ENCODE peak calls at places on chromosome 3, in four cellular contexts. I is HL-60, H is astrocyte, L is mammary epithelial cell. U is an unnamed sample.

GRCh38 chr3:197083486-197083885 is 53.9 kb upstream of the MELTF start:
- DNase-seq in I (no peak), H (peak), L (peak), U (peak)

GRCh38 chr3:4061201-4061600 is 242.0 kb upstream of the SETMAR start:
- DNase-seq in I (peak), H (no peak), L (no peak), U (no peak)

GRCh38 chr3:157279237-157279636 is 119.3 kb upstream of the CCNL1 start:
- DNase-seq in I (no peak), H (no peak), L (no peak), U (no peak)

GRCh38 chr3:150097588-150097890 is 126.8 kb upstream of the PFN2 start:
- DNase-seq in I (no peak), H (peak), L (peak), U (no peak)

GRCh38 chr3:129829640-129830039 is 63.9 kb downstream of the TMCC1 start:
- DNase-seq in I (peak), H (peak), L (peak), U (peak)

GRCh38 chr3:72999971-73000370 is 3.4 kb downstream of the PPP4R2 start:
- DNase-seq in I (no peak), H (no peak), L (no peak), U (no peak)

GRCh38 chr3:55434789-55435188 is 52.3 kb downstream of the WNT5A start:
- DNase-seq in I (peak), H (no peak), L (peak), U (no peak)

GRCh38 chr3:55167586-55168317 is 239.9 kb upstream of the LRTM1 start:
- DNase-seq in I (no peak), H (peak), L (peak), U (peak)

GRCh38 chr3:79604681-79605080 is 163.1 kb downstream of the ROBO1 start:
- DNase-seq in I (no peak), H (peak), L (no peak), U (no peak)

GRCh38 chr3:42300013-42300412 is 34.0 kb upstream of the CCK start:
- DNase-seq in I (peak), H (peak), L (peak), U (peak)

GRCh38 chr3:116815831-116816588 is 106.4 kb downstream of the TUSC7 start:
- DNase-seq in I (no peak), H (peak), L (no peak), U (peak)

GRCh38 chr3:116663161-116663885 is 46.3 kb upstream of the TUSC7 start:
- DNase-seq in I (no peak), H (no peak), L (no peak), U (no peak)

GRCh38 chr3:81753416-81754014 is 7.9 kb downstream of the GBE1 start:
- DNase-seq in I (no peak), H (no peak), L (no peak), U (no peak)

GRCh38 chr3:12175137-12175593 is 16.5 kb upstream of the TIMP4 start:
- DNase-seq in I (no peak), H (peak), L (no peak), U (no peak)

GRCh38 chr3:88896026-88896425 is 211.4 kb upstream of the EPHA3 start:
- DNase-seq in I (no peak), H (no peak), L (peak), U (no peak)

GRCh38 chr3:127088511-127089430 is 104.2 kb upstream of the PRR23E start:
- DNase-seq in I (no peak), H (no peak), L (no peak), U (no peak)

GRCh38 chr3:77186728-77187127 is 146.8 kb downstream of the ROBO2 start:
- DNase-seq in I (no peak), H (no peak), L (no peak), U (peak)

GRCh38 chr3:99875573-99875924 is 57.9 kb downstream of the CMSS1 start:
- DNase-seq in I (peak), H (no peak), L (peak), U (no peak)

GRCh38 chr3:8856031-8856430 is 86.6 kb upstream of the OXTR start:
- DNase-seq in I (no peak), H (no peak), L (no peak), U (no peak)

GRCh38 chr3:125136515-125136914 is 76.0 kb downstream of the SLC12A8 start:
- DNase-seq in I (no peak), H (no peak), L (no peak), U (no peak)

GRCh38 chr3:178059124-178059523 is 477.1 kb upstream of the KCNMB2 start:
- DNase-seq in I (no peak), H (no peak), L (no peak), U (no peak)

GRCh38 chr3:105747056-105747455 is 121.8 kb downstream of the CBLB start:
- DNase-seq in I (no peak), H (peak), L (peak), U (no peak)

GRCh38 chr3:42369832-42370231 is 40.6 kb downstream of the LYZL4 start:
- DNase-seq in I (no peak), H (no peak), L (no peak), U (no peak)

GRCh38 chr3:81980566-81981494 is 219.4 kb upstream of the GBE1 start:
- DNase-seq in I (no peak), H (no peak), L (peak), U (no peak)

GRCh38 chr3:104642827-104643226 is 723.9 kb upstream of the ALCAM start:
- DNase-seq in I (no peak), H (no peak), L (no peak), U (no peak)

GRCh38 chr3:126672340-126672739 is 17.4 kb upstream of the TXNRD3 start:
- DNase-seq in I (no peak), H (no peak), L (no peak), U (no peak)

GRCh38 chr3:31960793-31961431 is 20.1 kb downstream of the OSBPL10 start:
- DNase-seq in I (no peak), H (peak), L (peak), U (no peak)

GRCh38 chr3:13549513-13550256 is 760 bp downstream of the FBLN2 start:
- DNase-seq in I (no peak), H (no peak), L (no peak), U (no peak)

GRCh38 chr3:101202640-101203039 is 117.7 kb downstream of the IMPG2 start:
- DNase-seq in I (no peak), H (no peak), L (no peak), U (no peak)

GRCh38 chr3:24161841-24162240 is 216.8 kb downstream of the NR1D2 start:
- DNase-seq in I (no peak), H (no peak), L (no peak), U (no peak)

GRCh38 chr3:100968908-100969556 is 24.2 kb downstream of the ABI3BP start:
- DNase-seq in I (no peak), H (no peak), L (no peak), U (no peak)

GRCh38 chr3:104368760-104369159 is 997.9 kb upstream of the ALCAM start:
- DNase-seq in I (no peak), H (no peak), L (no peak), U (no peak)

GRCh38 chr3:30102372-30102771 is 504.0 kb upstream of the TGFBR2 start:
- DNase-seq in I (no peak), H (no peak), L (no peak), U (no peak)

GRCh38 chr3:131114201-131114600 is 87.5 kb downstream of the NEK11 start:
- DNase-seq in I (no peak), H (no peak), L (no peak), U (no peak)

GRCh38 chr3:193730498-193730897 is 137.5 kb downstream of the OPA1 start:
- DNase-seq in I (no peak), H (no peak), L (no peak), U (no peak)

GRCh38 chr3:150848864-150849263 is 56.4 kb downstream of the MINDY4B start:
- DNase-seq in I (no peak), H (no peak), L (no peak), U (no peak)

GRCh38 chr3:108493862-108494261 is 16.5 kb downstream of the MYH15 start:
- DNase-seq in I (peak), H (no peak), L (no peak), U (no peak)

DNA sequence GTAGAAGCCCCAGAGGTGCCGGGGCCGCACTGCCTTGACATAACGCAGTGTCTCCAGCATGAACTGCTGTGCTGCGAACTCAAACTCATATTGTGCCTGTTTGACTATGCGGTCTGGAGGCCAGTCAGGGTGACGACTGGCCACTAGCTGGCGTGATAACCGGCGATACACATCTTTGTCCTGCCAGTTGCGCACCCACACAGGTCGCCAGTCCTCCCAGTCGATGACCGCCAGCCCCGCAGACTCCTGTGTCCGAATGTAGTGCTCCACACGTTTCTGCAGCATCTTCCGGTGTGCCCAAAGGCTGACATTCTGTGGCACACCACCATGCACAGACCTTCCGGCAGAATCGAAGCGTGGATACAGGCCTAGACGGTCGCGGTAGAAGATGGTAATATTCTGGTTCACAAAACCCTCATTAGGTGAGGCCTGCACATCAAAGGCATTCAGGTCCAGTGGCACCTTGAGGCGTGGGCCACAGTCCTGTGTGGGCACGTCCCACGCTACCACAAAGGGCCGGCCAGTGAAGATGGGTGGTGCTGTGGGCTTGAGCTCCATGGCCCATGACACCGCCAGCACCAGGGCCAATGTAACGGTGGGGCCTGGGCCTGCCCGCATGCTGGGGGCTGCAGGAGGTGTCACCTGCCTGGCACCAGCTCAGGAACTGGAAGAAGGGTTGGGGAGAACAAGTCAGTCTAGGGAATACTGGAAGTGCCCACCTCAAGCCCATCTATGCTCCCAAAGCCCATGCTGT is 2.5 kb downstream of the HYAL2 start:
- DNase-seq in I (no peak), H (no peak), L (no peak), U (no peak)
- H3K27ac ChIP-seq in I (peak), H (no peak), L (peak), U (peak)

GRCh38 chr3:38171622-38172021 is 6.3 kb downstream of the OXSR1 start:
- DNase-seq in I (no peak), H (no peak), L (no peak), U (no peak)

GRCh38 chr3:38177175-38177574 is 11.8 kb downstream of the OXSR1 start:
- DNase-seq in I (no peak), H (no peak), L (no peak), U (no peak)

GRCh38 chr3:38170722-38171121 is 5.4 kb downstream of the OXSR1 start:
- DNase-seq in I (no peak), H (no peak), L (no peak), U (no peak)

GRCh38 chr3:38168988-38169363 is 3.6 kb downstream of the OXSR1 start:
- DNase-seq in I (no peak), H (peak), L (peak), U (no peak)

DNA sequence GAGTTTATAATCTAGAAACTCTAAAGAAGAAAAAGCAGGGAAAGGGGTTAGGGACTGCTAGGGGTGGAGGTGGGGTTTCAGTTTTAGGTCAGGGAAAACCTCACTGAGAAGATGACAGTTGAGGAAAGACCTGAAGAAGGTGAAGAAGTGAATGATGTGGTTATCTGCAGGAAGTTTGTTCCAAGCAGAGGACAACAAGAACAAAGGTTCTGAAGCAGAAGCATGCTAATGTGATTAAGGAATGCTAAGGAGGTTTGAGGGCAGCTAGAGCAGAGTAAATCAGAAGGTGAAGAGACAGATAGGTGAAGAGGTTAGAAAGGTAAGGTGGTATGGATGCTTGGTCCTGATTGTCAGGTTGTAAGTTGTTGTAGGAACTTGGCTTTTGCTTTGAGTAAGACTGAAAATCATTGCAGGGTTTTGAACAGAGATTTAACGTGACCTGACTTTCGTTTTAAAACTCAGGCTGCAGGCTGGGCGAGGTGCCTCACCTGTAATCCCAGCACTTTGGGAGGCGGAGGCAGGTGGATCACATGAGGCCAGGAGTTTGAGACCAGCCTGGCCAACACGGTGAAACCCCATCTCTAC is 8.6 kb downstream of the OXSR1 start:
- DNase-seq in I (no peak), H (no peak), L (no peak), U (no peak)
- H3K4me3 ChIP-seq in I (no peak), H (no peak), L (no peak), U (no peak)

DNA sequence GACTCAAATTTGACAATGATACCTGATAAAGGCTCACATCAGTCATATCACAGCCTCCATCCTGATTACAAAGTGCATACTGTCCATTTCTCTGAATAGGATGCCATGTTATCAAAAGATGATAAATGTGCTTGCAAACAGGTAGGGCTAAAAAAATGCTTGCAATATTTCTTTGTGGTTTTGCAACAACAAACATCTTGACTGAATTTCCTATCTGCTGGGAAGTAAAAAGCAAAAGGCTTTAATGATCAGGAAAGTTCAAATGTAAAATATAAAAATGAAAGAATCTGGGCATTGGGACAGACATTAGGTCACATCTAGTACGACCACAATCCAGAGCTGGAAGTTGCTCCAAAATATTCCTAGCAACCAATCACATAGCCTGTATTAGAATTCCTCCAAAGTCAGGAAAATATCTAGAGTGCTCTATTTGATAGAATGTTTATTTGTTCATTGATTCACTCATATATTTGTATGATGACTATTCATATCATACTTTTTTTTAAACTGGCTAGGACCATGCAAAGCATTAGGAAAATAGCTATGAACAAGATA is 264.6 kb downstream of the ZNF385D start:
- DNase-seq in I (no peak), H (peak), L (no peak), U (no peak)
- TF ChIP-seq CTCF in I (no peak), H (no peak), L (no peak), U (no peak)

GRCh38 chr3:62942761-62943160 is 67.5 kb upstream of the CADPS start:
- DNase-seq in I (no peak), H (no peak), L (no peak), U (no peak)

GRCh38 chr3:62939707-62940106 is 64.5 kb upstream of the CADPS start:
- DNase-seq in I (no peak), H (no peak), L (no peak), U (no peak)

GRCh38 chr3:62936626-62937254 is 61.5 kb upstream of the CADPS start:
- DNase-seq in I (no peak), H (no peak), L (no peak), U (no peak)

GRCh38 chr3:62938583-62938982 is 63.4 kb upstream of the CADPS start:
- DNase-seq in I (no peak), H (no peak), L (no peak), U (no peak)

DNA sequence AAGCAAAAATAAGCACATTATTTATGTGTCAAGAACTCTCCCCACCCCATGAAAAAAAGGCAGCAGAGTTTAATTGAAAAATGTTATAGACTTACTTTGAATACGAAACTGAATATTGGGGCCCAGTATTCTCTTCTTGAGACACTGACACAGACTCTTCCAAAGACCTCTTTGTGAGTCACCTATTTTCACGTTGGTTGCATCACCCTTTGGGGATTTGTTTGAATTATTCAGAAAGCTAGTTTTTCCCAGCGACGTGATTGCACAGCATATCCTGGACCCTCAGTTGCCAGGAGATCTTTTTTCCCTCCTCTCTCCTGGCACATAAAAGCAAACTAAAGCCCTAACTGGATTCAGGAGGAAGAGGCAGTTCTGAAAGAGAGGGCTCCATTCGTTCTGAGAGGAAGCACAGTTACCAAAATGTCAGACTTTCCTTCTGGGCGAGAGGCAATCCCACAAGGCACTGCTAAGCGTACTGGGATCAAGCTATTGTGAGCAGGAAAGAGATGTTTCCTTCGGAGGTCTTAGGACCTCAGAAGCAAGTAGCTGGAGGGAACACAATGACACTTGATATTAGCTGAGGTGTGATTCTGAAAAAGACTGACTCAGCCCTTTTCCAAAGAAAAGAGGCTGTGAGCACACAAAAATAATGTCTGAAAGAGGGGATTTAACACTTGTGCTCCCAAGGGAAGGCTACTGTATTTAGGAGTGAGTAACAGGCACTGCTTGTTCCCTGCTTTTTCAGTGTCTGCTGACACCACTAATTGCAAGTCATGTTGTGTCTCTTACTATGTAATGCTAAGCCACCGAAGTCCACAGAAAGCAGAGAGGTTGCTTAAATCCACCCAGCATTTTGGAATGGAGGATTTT is 65.8 kb upstream of the CADPS start:
- DNase-seq in I (no peak), H (peak), L (no peak), U (no peak)
- H3K27ac ChIP-seq in I (no peak), H (peak), L (no peak), U (no peak)

DNA sequence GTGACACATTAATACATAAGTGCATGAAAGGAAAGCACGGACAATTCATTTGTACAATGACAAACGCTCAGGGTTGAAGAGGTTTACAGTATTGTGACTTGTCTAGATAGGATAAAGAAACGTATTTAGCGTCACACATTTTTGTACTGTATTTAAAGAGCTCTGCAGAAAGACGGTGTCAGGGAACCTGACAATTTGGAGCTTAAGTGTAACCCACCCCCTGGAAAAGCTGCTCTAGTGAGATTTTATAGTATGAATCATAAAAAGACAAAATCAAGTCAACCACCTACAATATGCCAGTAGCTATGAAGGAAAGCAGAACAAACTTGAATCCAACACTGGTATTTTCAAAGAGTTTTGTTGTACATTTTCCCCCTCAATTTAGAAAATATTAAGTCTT is 5.6 kb downstream of the TRA2B start:
- DNase-seq in I (no peak), H (no peak), L (no peak), U (no peak)
- H3K4me3 ChIP-seq in I (peak), H (peak), L (no peak), U (peak)

GRCh38 chr3:189339996-189340395 is 168.2 kb downstream of the TPRG1 start:
- DNase-seq in I (no peak), H (no peak), L (no peak), U (no peak)

GRCh38 chr3:189337672-189338071 is 165.9 kb downstream of the TPRG1 start:
- DNase-seq in I (no peak), H (no peak), L (no peak), U (no peak)

GRCh38 chr3:189338366-189338765 is 166.6 kb downstream of the TPRG1 start:
- DNase-seq in I (no peak), H (no peak), L (no peak), U (no peak)

GRCh38 chr3:189342811-189343210 is 171.0 kb downstream of the TPRG1 start:
- DNase-seq in I (no peak), H (no peak), L (no peak), U (no peak)

GRCh38 chr3:189340680-189341460 is 169.1 kb downstream of the TPRG1 start:
- DNase-seq in I (peak), H (no peak), L (no peak), U (no peak)
- TF ChIP-seq CTCF in I (no peak), H (peak), L (peak), U (peak)

GRCh38 chr3:39296197-39297077 is 16.6 kb upstream of the CX3CR1 start:
- DNase-seq in I (no peak), H (no peak), L (no peak), U (no peak)
- H3K27ac ChIP-seq in I (no peak), H (no peak), L (no peak), U (no peak)

GRCh38 chr3:37161351-37161750 is 13.0 kb downstream of the LRRFIP2 start:
- DNase-seq in I (no peak), H (no peak), L (no peak), U (no peak)
- H3K4me3 ChIP-seq in I (no peak), H (no peak), L (no peak), U (no peak)

U was measured in AG04450.